ENCODE peak calls at places on chromosomes 5 and 9, in eight cellular contexts. P, W, X, V, K, U, H and F are unnamed samples. For H3K4me1, the result is how much of the 10 kb centered on the place peaks cover.

GRCh38 chr5:139669681-139670368 is 21.7 kb downstream of the CXXC5 start:
- DNase-seq in H (no peak), X (peak), P (no peak), V (no peak), U (no peak), K (no peak), W (peak), F (no peak)

GRCh38 chr9:114280636-114281315 is 42.1 kb upstream of the ORM1 start:
- DNase-seq in H (no peak), U (no peak), V (peak), W (no peak), X (no peak), P (peak), K (peak), F (peak)

GRCh38 chr9:124272118-124272517 is 14.4 kb downstream of the NEK6 start:
- DNase-seq in K (no peak), W (no peak), H (no peak), V (no peak), P (no peak), U (no peak), X (no peak), F (no peak)

GRCh38 chr5:153896701-153897100 is 142.0 kb downstream of the FAM114A2 start:
- DNase-seq in H (no peak), W (no peak), P (no peak), U (no peak), K (no peak), X (no peak), V (no peak), F (no peak)

GRCh38 chr5:59562756-59563389 is 330.7 kb downstream of the PDE4D start:
- DNase-seq in X (peak), K (peak), H (no peak), U (peak), V (no peak), P (peak), W (peak), F (peak)

GRCh38 chr9:133844876-133845658 is 106.9 kb upstream of the SARDH start:
- DNase-seq in K (no peak), W (peak), U (no peak), X (no peak), H (no peak), P (peak), V (peak), F (no peak)

GRCh38 chr9:126240835-126241234 is 85.8 kb upstream of the MVB12B start:
- DNase-seq in U (no peak), K (no peak), X (no peak), V (no peak), P (no peak), W (no peak), H (no peak), F (no peak)

GRCh38 chr5:181205735-181206401 is 872 bp upstream of the TRIM7 start:
- DNase-seq in W (no peak), H (no peak), V (peak), P (no peak), U (no peak), X (no peak), K (no peak), F (no peak)

GRCh38 chr9:68585034-68585761 is 44.5 kb upstream of the TMEM252 start:
- DNase-seq in V (no peak), H (no peak), X (no peak), P (no peak), K (no peak), W (no peak), U (no peak), F (no peak)

GRCh38 chr5:151643385-151643784 is 43.3 kb downstream of the SPARC start:
- DNase-seq in W (no peak), P (no peak), X (no peak), K (no peak), U (no peak), V (no peak), H (no peak), F (no peak)

GRCh38 chr5:88556415-88556814 is 287.8 kb upstream of the TMEM161B start:
- DNase-seq in X (no peak), V (no peak), U (no peak), K (peak), W (no peak), P (no peak), H (no peak), F (no peak)

GRCh38 chr5:139862313-139862712 is 66.7 kb downstream of the PSD2 start:
- DNase-seq in K (no peak), P (peak), H (no peak), U (no peak), X (no peak), W (no peak), V (no peak), F (no peak)

GRCh38 chr5:1835431-1835830 is 34.2 kb downstream of the NDUFS6 start:
- DNase-seq in K (no peak), P (no peak), X (no peak), V (peak), U (no peak), H (no peak), W (no peak), F (peak)

GRCh38 chr5:124524552-124525232 is 221.7 kb downstream of the ZNF608 start:
- DNase-seq in P (no peak), K (no peak), H (no peak), V (no peak), U (no peak), W (no peak), X (no peak), F (no peak)

GRCh38 chr9:123072407-123072995 is 39.0 kb downstream of the GPR21 start:
- DNase-seq in W (no peak), H (no peak), P (no peak), X (no peak), U (no peak), V (no peak), K (peak), F (no peak)

GRCh38 chr5:139946006-139946405 is 97.1 kb downstream of the NRG2 start:
- DNase-seq in H (no peak), K (no peak), U (no peak), V (no peak), W (no peak), X (no peak), P (no peak), F (no peak)

GRCh38 chr9:104091708-104092107 is 2.4 kb upstream of the SMC2 start:
- DNase-seq in X (no peak), U (no peak), W (no peak), K (no peak), H (no peak), P (no peak), V (no peak), F (no peak)

GRCh38 chr5:144183254-144183889 is 12.7 kb downstream of the KCTD16 start:
- DNase-seq in X (peak), W (no peak), U (peak), V (no peak), H (no peak), P (no peak), K (no peak), F (no peak)

GRCh38 chr9:9498846-9499245 is 1114.0 kb downstream of the PTPRD start:
- DNase-seq in P (no peak), X (no peak), V (no peak), U (no peak), H (no peak), K (no peak), W (no peak), F (no peak)

GRCh38 chr9:4857163-4857562 is 64.4 kb downstream of the RCL1 start:
- DNase-seq in U (no peak), P (no peak), H (no peak), W (no peak), X (no peak), K (no peak), V (no peak), F (no peak)

GRCh38 chr5:15326471-15326870 is 173.5 kb upstream of the FBXL7 start:
- DNase-seq in H (no peak), W (no peak), V (no peak), P (no peak), K (no peak), X (no peak), U (no peak), F (no peak)

GRCh38 chr5:113760486-113760885 is 247.0 kb downstream of the YTHDC2 start:
- DNase-seq in P (no peak), W (no peak), X (no peak), K (no peak), V (no peak), U (no peak), H (no peak), F (no peak)

GRCh38 chr5:76982450-76982849 is 29.6 kb downstream of the CRHBP start:
- DNase-seq in K (no peak), X (no peak), U (no peak), P (no peak), H (no peak), W (no peak), V (no peak), F (no peak)

GRCh38 chr9:103798620-103799019 is 295.5 kb upstream of the SMC2 start:
- DNase-seq in P (no peak), W (no peak), U (peak), V (no peak), H (no peak), K (no peak), X (no peak), F (no peak)

GRCh38 chr9:126532489-126532888 is 81.2 kb upstream of the LMX1B start:
- DNase-seq in P (no peak), H (no peak), W (no peak), V (no peak), K (no peak), X (no peak), U (no peak), F (no peak)

GRCh38 chr9:35688558-35689350 is 971 bp downstream of the TPM2 start:
- DNase-seq in V (no peak), K (no peak), H (no peak), U (no peak), X (no peak), P (no peak), W (no peak), F (no peak)

GRCh38 chr9:137079401-137079787 is 2.1 kb downstream of the UAP1L1 start:
- DNase-seq in W (no peak), V (peak), P (no peak), K (no peak), H (no peak), X (no peak), U (no peak), F (no peak)

GRCh38 chr5:135644196-135644766 is 65.5 kb upstream of the CXCL14 start:
- DNase-seq in V (no peak), X (no peak), P (no peak), U (no peak), H (no peak), W (no peak), K (no peak), F (no peak)
- H3K4me1 ChIP-seq in V (under half), X (under half), P (under half), U (under half), H (under half), W (under half), K (under half), F (under half)

GRCh38 chr5:410911-411517 is 32.0 kb upstream of the EXOC3 start:
- DNase-seq in V (no peak), W (no peak), U (no peak), P (no peak), H (no peak), K (no peak), X (no peak), F (no peak)

GRCh38 chr5:407051-407450 is 35.9 kb upstream of the EXOC3 start:
- DNase-seq in V (no peak), P (no peak), H (no peak), U (no peak), X (no peak), K (no peak), W (no peak), F (no peak)

GRCh38 chr5:415928-416635 is 26.9 kb upstream of the EXOC3 start:
- DNase-seq in V (peak), P (peak), H (no peak), K (no peak), X (no peak), W (no peak), U (no peak), F (peak)

GRCh38 chr5:407801-408268 is 35.1 kb upstream of the EXOC3 start:
- DNase-seq in V (peak), P (no peak), K (no peak), H (no peak), X (no peak), U (no peak), W (peak), F (no peak)

GRCh38 chr5:411728-412127 is 31.2 kb upstream of the EXOC3 start:
- DNase-seq in U (no peak), K (no peak), H (no peak), W (no peak), X (no peak), V (peak), P (peak), F (no peak)
- H3K4me1 ChIP-seq in U (under half), K (under half), H (under half), W (under half), X (under half), V (under half), P (under half), F (under half)

GRCh38 chr9:131807131-131807990 is 67.5 kb upstream of the RAPGEF1 start:
- DNase-seq in K (peak), V (peak), U (no peak), X (no peak), P (no peak), W (no peak), H (no peak), F (no peak)
- H3K4me1 ChIP-seq in K (under half), V (under half), U (under half), X (under half), P (under half), W (under half), H (under half), F (under half)

GRCh38 chr5:10563132-10563939 is 534 bp upstream of the ANKRD33B start:
- DNase-seq in H (peak), X (peak), W (no peak), K (peak), V (peak), U (peak), P (peak), F (peak)

GRCh38 chr5:10566556-10567068 is 2.7 kb downstream of the ANKRD33B start:
- DNase-seq in V (no peak), P (no peak), K (no peak), X (no peak), U (no peak), W (no peak), H (no peak), F (peak)

GRCh38 chr5:10563940-10564837 is at the start of gene ANKRD33B:
- DNase-seq in K (peak), X (peak), U (peak), P (peak), H (peak), W (peak), V (peak), F (peak)

GRCh38 chr5:10565785-10566506 is 2.1 kb downstream of the ANKRD33B start:
- DNase-seq in X (no peak), V (no peak), W (no peak), P (no peak), U (no peak), H (no peak), K (no peak), F (no peak)

GRCh38 chr5:10564838-10565784 is 1.2 kb downstream of the ANKRD33B start:
- DNase-seq in W (no peak), K (no peak), H (no peak), U (no peak), V (peak), P (peak), X (peak), F (peak)
- H3K4me1 ChIP-seq in W (under half), K (under half), H (under half), U (under half), V (under half), P (under half), X (under half), F (under half)

GRCh38 chr5:133056891-133057290 is 5.1 kb downstream of the HSPA4 start:
- DNase-seq in U (no peak), X (no peak), W (no peak), H (no peak), P (no peak), V (no peak), K (no peak), F (no peak)
- H3K4me1 ChIP-seq in U (under half), X (under half), W (under half), H (under half), P (under half), V (under half), K (under half), F (under half)

GRCh38 chr9:121698627-121699270 is 47.3 kb downstream of the DAB2IP start:
- DNase-seq in K (peak), H (no peak), P (peak), U (no peak), V (no peak), W (no peak), X (peak), F (no peak)
- H3K4me1 ChIP-seq in K (under half), H (under half), P (under half), U (under half), V (under half), W (under half), X (under half), F (under half)

DNA sequence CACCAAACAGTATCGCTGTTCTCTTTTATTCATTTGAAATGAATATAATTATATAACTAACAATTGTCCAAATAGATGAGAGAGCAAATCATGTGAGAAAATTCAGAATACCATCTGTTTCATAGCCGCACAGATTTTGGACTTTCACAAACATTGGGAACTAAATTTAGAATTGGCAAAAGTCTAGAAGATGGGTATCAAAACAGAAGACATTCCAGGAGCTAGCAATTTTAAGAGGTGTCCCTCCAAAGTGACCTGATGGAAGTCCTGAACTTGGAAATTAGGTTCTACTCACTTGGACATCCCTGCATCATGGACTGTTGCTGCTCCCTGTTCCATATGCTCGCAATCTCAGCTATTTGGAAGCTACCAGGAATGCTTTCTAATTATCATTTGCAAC is 56.9 kb upstream of the FSD1L start:
- DNase-seq in V (no peak), W (no peak), U (no peak), P (no peak), K (no peak), X (no peak), H (no peak), F (no peak)
- H3K4me1 ChIP-seq in V (under half), W (under half), U (under half), P (under half), K (under half), X (under half), H (under half), F (under half)

GRCh38 chr9:127567119-127567897 is 44.8 kb upstream of the STXBP1 start:
- DNase-seq in V (peak), H (no peak), U (no peak), K (no peak), P (peak), X (no peak), W (peak), F (no peak)
- H3K4me1 ChIP-seq in V (under half), H (under half), U (half or more), K (under half), P (half or more), X (under half), W (half or more), F (half or more)

GRCh38 chr9:72937545-72937944 is 15.3 kb downstream of the ALDH1A1 start:
- DNase-seq in V (no peak), W (no peak), K (no peak), X (no peak), H (no peak), U (no peak), P (no peak), F (no peak)

GRCh38 chr9:72933730-72934665 is 18.9 kb downstream of the ALDH1A1 start:
- DNase-seq in K (no peak), V (no peak), X (no peak), U (no peak), H (no peak), P (no peak), W (no peak), F (no peak)

GRCh38 chr9:72936679-72937078 is 16.2 kb downstream of the ALDH1A1 start:
- DNase-seq in X (no peak), K (no peak), H (no peak), W (no peak), U (no peak), V (no peak), P (no peak), F (no peak)

GRCh38 chr9:72935595-72935994 is 17.3 kb downstream of the ALDH1A1 start:
- DNase-seq in K (no peak), W (no peak), V (no peak), X (no peak), H (no peak), P (no peak), U (no peak), F (no peak)

DNA sequence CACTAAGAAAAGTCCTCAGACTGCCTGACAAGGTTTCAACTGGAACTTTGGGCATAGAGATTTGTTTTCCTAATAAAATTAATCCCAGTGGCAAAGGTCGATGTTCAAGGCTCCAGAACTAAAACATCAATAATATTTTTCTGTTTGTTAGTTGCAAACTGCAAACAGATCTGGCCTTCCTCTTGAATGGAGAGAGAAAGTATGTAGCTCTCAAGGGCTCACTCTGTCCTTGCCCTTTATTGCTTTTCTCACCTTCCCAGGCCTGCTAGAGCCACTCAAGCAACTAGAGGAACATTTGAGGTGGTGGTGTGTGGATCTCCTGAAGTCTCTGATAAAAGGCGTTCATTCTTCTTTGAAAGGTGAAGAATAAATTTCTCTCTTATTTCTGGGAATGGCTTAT is 16.6 kb downstream of the ALDH1A1 start:
- DNase-seq in X (no peak), V (no peak), P (no peak), W (no peak), U (no peak), H (no peak), K (no peak), F (no peak)
- H3K4me1 ChIP-seq in X (under half), V (under half), P (under half), W (under half), U (half or more), H (under half), K (under half), F (under half)

GRCh38 chr9:131397100-131397790 is 3.4 kb downstream of the PRRC2B start:
- DNase-seq in K (peak), H (no peak), U (no peak), X (no peak), W (peak), P (no peak), V (no peak), F (no peak)

GRCh38 chr9:131396626-131397025 is 2.7 kb downstream of the PRRC2B start:
- DNase-seq in W (no peak), P (no peak), H (no peak), K (no peak), U (no peak), X (no peak), V (no peak), F (no peak)

GRCh38 chr9:131394464-131395026 is 659 bp downstream of the PRRC2B start:
- DNase-seq in P (peak), H (peak), X (peak), U (no peak), K (no peak), V (peak), W (peak), F (no peak)

GRCh38 chr9:131395027-131395744 is 1.3 kb downstream of the PRRC2B start:
- DNase-seq in K (peak), W (peak), H (peak), P (peak), V (peak), U (no peak), X (peak), F (no peak)

GRCh38 chr9:131395745-131396479 is 2.0 kb downstream of the PRRC2B start:
- DNase-seq in P (no peak), W (no peak), X (no peak), V (no peak), K (no peak), U (no peak), H (no peak), F (no peak)
- H3K4me1 ChIP-seq in P (half or more), W (half or more), X (half or more), V (under half), K (under half), U (half or more), H (half or more), F (under half)